ENCODE peak calls at places on chromosomes 16 and 17, in eight cellular contexts. W, C, B, D, Z, X, E and N are unnamed samples. For H3K27me3 and H3K36me3, the result is how much of the 10 kb centered on the place peaks cover.

GRCh38 chr16:75317101-75317522 is 65.7 kb upstream of the BCAR1 start:
- DNase-seq in X (peak), D (peak), W (no peak), C (peak), B (no peak), E (no peak), Z (no peak), N (no peak)

GRCh38 chr17:29593546-29594440 is 861 bp downstream of the ANKRD13B start:
- DNase-seq in Z (no peak), E (peak), B (peak), W (no peak), X (no peak), C (no peak), D (peak), N (peak)

GRCh38 chr17:64245218-64246145 is 17.6 kb downstream of the TEX2 start:
- DNase-seq in Z (no peak), D (no peak), X (no peak), W (no peak), C (peak), E (no peak), B (no peak), N (no peak)

GRCh38 chr17:77349976-77350830 is 209.4 kb downstream of the SEC14L1 start:
- DNase-seq in X (peak), D (peak), Z (no peak), W (no peak), B (no peak), C (peak), E (peak), N (peak)

GRCh38 chr17:38604479-38605229 is 1.1 kb downstream of the SRCIN1 start:
- DNase-seq in W (no peak), C (no peak), E (no peak), D (no peak), Z (no peak), B (no peak), X (no peak), N (peak)

GRCh38 chr17:49910094-49910857 is 58.7 kb upstream of the DLX4 start:
- DNase-seq in X (peak), E (no peak), Z (no peak), W (no peak), B (no peak), D (no peak), C (no peak), N (peak)

GRCh38 chr16:58127634-58128033 is 1.5 kb downstream of the CFAP20 start:
- DNase-seq in W (no peak), X (no peak), D (no peak), Z (no peak), E (no peak), C (no peak), B (no peak), N (no peak)

GRCh38 chr17:14303343-14304221 is 2.7 kb downstream of the HS3ST3B1 start:
- DNase-seq in D (peak), C (no peak), X (no peak), B (no peak), E (peak), W (no peak), Z (no peak), N (peak)

GRCh38 chr17:45147102-45147580 is 1.1 kb upstream of the HEXIM1 start:
- DNase-seq in W (peak), E (no peak), D (peak), Z (no peak), X (peak), C (peak), B (no peak), N (peak)

GRCh38 chr16:86129541-86129940 is 230.6 kb downstream of the IRF8 start:
- DNase-seq in X (no peak), W (no peak), C (no peak), B (no peak), D (no peak), E (no peak), Z (no peak), N (no peak)

GRCh38 chr16:77169650-77170236 is 21.2 kb upstream of the MON1B start:
- DNase-seq in W (no peak), D (peak), C (no peak), E (no peak), X (peak), B (peak), Z (no peak), N (peak)

GRCh38 chr17:17719966-17720543 is 38.8 kb downstream of the RAI1 start:
- DNase-seq in B (no peak), C (no peak), W (no peak), E (no peak), Z (no peak), X (no peak), D (no peak), N (no peak)

GRCh38 chr16:81661082-81661481 is 118.0 kb upstream of the PLCG2 start:
- DNase-seq in B (no peak), D (no peak), W (no peak), Z (no peak), X (no peak), E (no peak), C (no peak), N (no peak)

GRCh38 chr16:81657224-81657623 is 121.9 kb upstream of the PLCG2 start:
- DNase-seq in E (no peak), C (no peak), W (no peak), X (no peak), D (no peak), Z (no peak), B (no peak), N (no peak)

GRCh38 chr16:81659249-81659648 is 119.8 kb upstream of the PLCG2 start:
- DNase-seq in X (no peak), E (no peak), B (no peak), D (no peak), C (no peak), W (no peak), Z (no peak), N (no peak)

GRCh38 chr16:81657731-81658130 is 121.4 kb upstream of the PLCG2 start:
- DNase-seq in C (no peak), X (no peak), Z (no peak), B (peak), E (no peak), D (no peak), W (no peak), N (no peak)

GRCh38 chr16:81658373-81658772 is 120.7 kb upstream of the PLCG2 start:
- DNase-seq in W (no peak), D (no peak), E (no peak), B (no peak), X (no peak), C (no peak), Z (no peak), N (no peak)
- H3K4me3 ChIP-seq in W (no peak), D (no peak), E (no peak), B (no peak), X (no peak), C (no peak), Z (no peak), N (no peak)

GRCh38 chr16:82627811-82628339 is 1.1 kb downstream of the CDH13 start:
- DNase-seq in B (peak), X (no peak), C (no peak), Z (no peak), W (peak), E (no peak), D (peak), N (peak)
- H3K27me3 ChIP-seq in B (half or more), X (under half), C (under half), Z (under half), W (under half), E (under half), D (half or more), N (under half)

GRCh38 chr16:733382-734207 is 6.7 kb downstream of the HAGHL start:
- DNase-seq in X (no peak), B (no peak), D (no peak), W (no peak), Z (no peak), E (no peak), C (no peak), N (peak)

GRCh38 chr16:732332-732731 is 5.4 kb downstream of the HAGHL start:
- DNase-seq in D (no peak), C (no peak), B (no peak), Z (no peak), W (no peak), X (no peak), E (no peak), N (peak)

GRCh38 chr16:730666-731509 is 4.0 kb downstream of the HAGHL start:
- DNase-seq in E (peak), C (no peak), Z (no peak), X (no peak), D (no peak), W (no peak), B (no peak), N (no peak)

GRCh38 chr16:734208-734980 is 6.4 kb downstream of the CIAO3 start:
- DNase-seq in X (no peak), D (no peak), B (no peak), E (no peak), W (no peak), Z (no peak), C (no peak), N (peak)

GRCh38 chr16:732936-733335 is 6.0 kb downstream of the HAGHL start:
- DNase-seq in C (no peak), Z (no peak), W (no peak), B (no peak), X (no peak), E (peak), D (no peak), N (peak)
- H3K36me3 ChIP-seq in C (under half), Z (under half), W (under half), B (under half), X (under half), E (under half), D (under half), N (under half)

DNA sequence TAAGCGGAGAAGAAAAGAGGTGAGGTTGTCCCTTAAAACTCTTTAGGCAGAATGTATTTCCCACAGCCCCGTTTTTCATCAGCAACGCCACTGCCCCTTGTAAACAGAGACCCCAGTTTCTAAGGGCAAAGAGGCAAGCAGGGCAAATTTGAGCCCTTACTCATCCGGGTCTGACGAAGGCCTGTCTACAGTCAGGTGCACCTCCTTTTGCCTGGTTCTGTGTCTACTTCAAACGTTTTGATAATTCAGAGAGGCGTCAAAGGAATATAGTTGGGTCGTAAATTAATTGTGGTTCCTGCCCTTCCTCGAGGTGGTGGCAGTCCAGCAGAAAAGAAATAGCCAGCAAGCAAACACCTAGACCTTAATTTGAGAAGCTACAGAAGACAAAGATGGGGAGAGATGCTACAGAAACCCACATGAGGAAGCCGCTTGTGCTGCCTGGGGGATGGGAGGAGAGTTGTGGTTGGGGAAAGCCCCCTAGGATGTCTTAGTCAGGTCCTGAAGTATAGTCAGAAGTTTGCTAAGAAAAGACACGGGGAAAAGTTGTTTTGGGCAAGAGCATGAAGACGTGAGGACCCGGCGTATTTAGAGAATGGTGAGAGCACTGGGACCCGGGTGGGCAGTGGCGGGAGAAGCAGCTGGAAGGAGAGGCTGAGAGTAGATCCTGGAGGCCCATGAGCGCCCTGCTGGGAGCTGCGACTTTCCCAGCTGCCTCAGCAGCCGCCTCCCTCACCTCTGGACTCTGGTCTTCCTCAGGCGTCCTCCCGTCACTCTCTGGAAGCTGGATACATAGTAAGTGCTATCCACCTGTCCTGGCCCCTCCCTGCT is 2.4 kb downstream of the FBRS start:
- DNase-seq in Z (no peak), D (no peak), C (peak), B (peak), X (peak), W (no peak), E (no peak), N (peak)
- H3K4me3 ChIP-seq in Z (peak), D (peak), C (peak), B (peak), X (peak), W (peak), E (peak), N (no peak)

DNA sequence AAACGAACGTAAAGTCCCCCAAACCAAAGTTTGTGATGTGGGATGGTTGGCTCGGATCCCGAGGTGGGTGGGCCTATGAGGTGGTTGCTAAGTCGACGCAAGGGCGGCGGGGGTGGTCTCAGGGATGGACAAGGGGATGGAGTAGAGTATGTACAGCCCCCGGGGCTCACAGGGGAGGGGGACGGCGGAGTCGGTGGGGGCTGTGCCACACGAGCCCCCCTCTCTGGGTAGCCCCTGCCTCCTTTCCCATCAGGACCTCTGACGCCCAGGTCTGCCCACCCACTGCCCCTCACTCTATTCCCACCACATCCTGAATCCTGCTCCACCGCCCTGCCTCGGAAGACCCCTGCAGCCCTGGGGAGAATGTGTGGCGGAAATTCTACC is 15.2 kb downstream of the IL34 start:
- DNase-seq in W (no peak), X (no peak), Z (no peak), D (no peak), E (no peak), C (no peak), B (no peak), N (peak)
- H3K27me3 ChIP-seq in W (under half), X (under half), Z (under half), D (under half), E (under half), C (under half), B (under half), N (under half)

GRCh38 chr16:4450921-4451619 is 23.4 kb downstream of the NMRAL1 start:
- DNase-seq in X (no peak), Z (no peak), E (no peak), D (no peak), C (no peak), B (no peak), W (no peak), N (no peak)

GRCh38 chr16:4455081-4455480 is 19.3 kb downstream of the NMRAL1 start:
- DNase-seq in E (no peak), Z (no peak), X (no peak), C (no peak), D (no peak), B (no peak), W (no peak), N (peak)

GRCh38 chr16:4454618-4455017 is 19.8 kb downstream of the NMRAL1 start:
- DNase-seq in C (no peak), X (no peak), E (no peak), B (no peak), W (no peak), Z (no peak), D (peak), N (peak)

GRCh38 chr16:4450430-4450829 is 24.0 kb downstream of the NMRAL1 start:
- DNase-seq in X (no peak), C (no peak), B (no peak), W (no peak), E (no peak), Z (no peak), D (no peak), N (no peak)

GRCh38 chr16:4452674-4453073 is 21.8 kb downstream of the NMRAL1 start:
- DNase-seq in W (no peak), Z (no peak), D (no peak), X (no peak), B (no peak), E (no peak), C (no peak), N (no peak)
- H3K36me3 ChIP-seq in W (under half), Z (under half), D (under half), X (half or more), B (under half), E (half or more), C (under half), N (under half)

GRCh38 chr17:43402078-43402477 is 3.3 kb downstream of the ARL4D start:
- DNase-seq in W (no peak), X (no peak), E (no peak), B (no peak), C (no peak), Z (no peak), D (no peak), N (no peak)
- H3K4me3 ChIP-seq in W (no peak), X (no peak), E (peak), B (peak), C (no peak), Z (no peak), D (no peak), N (peak)